ENCODE peak calls at places on chromosomes 1 and 21, in nine cellular contexts. One of them, this sample, is unnamed. For H3K4me1, the result is how much of the 10 kb centered on the place peaks cover.

GRCh38 chr21:17712887-17713286 is 100.2 kb upstream of the BTG3 start:
- DNase-seq in A549: no peak
- DNase-seq in prostate gland: no peak
- DNase-seq in thoracic aorta: no peak
- DNase-seq in body of pancreas: no peak
- DNase-seq in HepG2: no peak
- DNase-seq in GM23248: no peak
- DNase-seq in CD8-positive, alpha-beta T cell: no peak
- DNase-seq in upper lobe of right lung: no peak
- DNase-seq in this sample: no peak

GRCh38 chr1:54377040-54377691 is 29.0 kb downstream of the SSBP3 start:
- DNase-seq in A549: no peak
- DNase-seq in prostate gland: no peak
- DNase-seq in thoracic aorta: no peak
- DNase-seq in body of pancreas: peak
- DNase-seq in HepG2: no peak
- DNase-seq in GM23248: peak
- DNase-seq in CD8-positive, alpha-beta T cell: no peak
- DNase-seq in upper lobe of right lung: peak
- DNase-seq in this sample: no peak

GRCh38 chr1:235357485-235358378 is 9.5 kb upstream of the TBCE start:
- DNase-seq in A549: no peak
- DNase-seq in prostate gland: no peak
- DNase-seq in thoracic aorta: no peak
- DNase-seq in body of pancreas: no peak
- DNase-seq in HepG2: no peak
- DNase-seq in GM23248: no peak
- DNase-seq in CD8-positive, alpha-beta T cell: no peak
- DNase-seq in upper lobe of right lung: no peak
- DNase-seq in this sample: peak

GRCh38 chr1:214178102-214178501 is 102.9 kb upstream of the SMYD2 start:
- DNase-seq in A549: no peak
- DNase-seq in prostate gland: no peak
- DNase-seq in thoracic aorta: no peak
- DNase-seq in body of pancreas: no peak
- DNase-seq in HepG2: no peak
- DNase-seq in GM23248: no peak
- DNase-seq in CD8-positive, alpha-beta T cell: no peak
- DNase-seq in upper lobe of right lung: no peak
- DNase-seq in this sample: no peak

GRCh38 chr1:41360074-41361027 is 883 bp upstream of the FOXO6 start:
- DNase-seq in A549: peak
- DNase-seq in prostate gland: no peak
- DNase-seq in thoracic aorta: no peak
- DNase-seq in body of pancreas: no peak
- DNase-seq in HepG2: no peak
- DNase-seq in GM23248: no peak
- DNase-seq in CD8-positive, alpha-beta T cell: no peak
- DNase-seq in upper lobe of right lung: peak
- DNase-seq in this sample: peak

GRCh38 chr1:85398391-85399064 is 66.4 kb downstream of the DDAH1 start:
- DNase-seq in A549: peak
- DNase-seq in prostate gland: no peak
- DNase-seq in thoracic aorta: no peak
- DNase-seq in body of pancreas: no peak
- DNase-seq in HepG2: no peak
- DNase-seq in GM23248: peak
- DNase-seq in CD8-positive, alpha-beta T cell: no peak
- DNase-seq in upper lobe of right lung: no peak
- DNase-seq in this sample: no peak

GRCh38 chr1:229124471-229125198 is 146.3 kb upstream of the RAB4A start:
- DNase-seq in A549: no peak
- DNase-seq in prostate gland: no peak
- DNase-seq in thoracic aorta: no peak
- DNase-seq in body of pancreas: peak
- DNase-seq in HepG2: peak
- DNase-seq in GM23248: no peak
- DNase-seq in CD8-positive, alpha-beta T cell: no peak
- DNase-seq in upper lobe of right lung: no peak
- DNase-seq in this sample: no peak

GRCh38 chr1:87330201-87330953 is 1.7 kb downstream of the LMO4 start:
- DNase-seq in A549: no peak
- DNase-seq in prostate gland: no peak
- DNase-seq in thoracic aorta: no peak
- DNase-seq in body of pancreas: peak
- DNase-seq in HepG2: no peak
- DNase-seq in GM23248: peak
- DNase-seq in CD8-positive, alpha-beta T cell: no peak
- DNase-seq in upper lobe of right lung: no peak
- DNase-seq in this sample: peak

GRCh38 chr1:236288620-236288976 is 6.8 kb upstream of the ERO1B start:
- DNase-seq in A549: no peak
- DNase-seq in prostate gland: no peak
- DNase-seq in thoracic aorta: no peak
- DNase-seq in body of pancreas: no peak
- DNase-seq in HepG2: no peak
- DNase-seq in GM23248: no peak
- DNase-seq in CD8-positive, alpha-beta T cell: no peak
- DNase-seq in upper lobe of right lung: no peak
- DNase-seq in this sample: no peak

GRCh38 chr1:111474106-111474505 is 322 bp downstream of the C1orf162 start:
- DNase-seq in A549: no peak
- DNase-seq in prostate gland: no peak
- DNase-seq in thoracic aorta: no peak
- DNase-seq in body of pancreas: no peak
- DNase-seq in HepG2: no peak
- DNase-seq in GM23248: no peak
- DNase-seq in CD8-positive, alpha-beta T cell: no peak
- DNase-seq in upper lobe of right lung: no peak
- DNase-seq in this sample: no peak

GRCh38 chr1:111469539-111469938 is 4.2 kb upstream of the C1orf162 start:
- DNase-seq in A549: no peak
- DNase-seq in prostate gland: no peak
- DNase-seq in thoracic aorta: no peak
- DNase-seq in body of pancreas: no peak
- DNase-seq in HepG2: no peak
- DNase-seq in GM23248: no peak
- DNase-seq in CD8-positive, alpha-beta T cell: no peak
- DNase-seq in upper lobe of right lung: no peak
- DNase-seq in this sample: no peak

GRCh38 chr1:111468717-111469100 is 5.1 kb upstream of the C1orf162 start:
- DNase-seq in A549: no peak
- DNase-seq in prostate gland: no peak
- DNase-seq in thoracic aorta: no peak
- DNase-seq in body of pancreas: no peak
- DNase-seq in HepG2: no peak
- DNase-seq in GM23248: no peak
- DNase-seq in CD8-positive, alpha-beta T cell: no peak
- DNase-seq in upper lobe of right lung: no peak
- DNase-seq in this sample: no peak

GRCh38 chr1:111471012-111471411 is 2.8 kb upstream of the C1orf162 start:
- DNase-seq in A549: no peak
- DNase-seq in prostate gland: no peak
- DNase-seq in thoracic aorta: no peak
- DNase-seq in body of pancreas: peak
- DNase-seq in HepG2: no peak
- DNase-seq in GM23248: no peak
- DNase-seq in CD8-positive, alpha-beta T cell: peak
- DNase-seq in upper lobe of right lung: peak
- DNase-seq in this sample: no peak

GRCh38 chr1:111471538-111471937 is 2.2 kb upstream of the C1orf162 start:
- DNase-seq in A549: no peak
- DNase-seq in prostate gland: no peak
- DNase-seq in thoracic aorta: no peak
- DNase-seq in body of pancreas: no peak
- DNase-seq in HepG2: no peak
- DNase-seq in GM23248: no peak
- DNase-seq in CD8-positive, alpha-beta T cell: no peak
- DNase-seq in upper lobe of right lung: no peak
- DNase-seq in this sample: no peak
- H3K4me1 ChIP-seq in A549: under half
- H3K4me1 ChIP-seq in prostate gland: under half
- H3K4me1 ChIP-seq in thoracic aorta: under half
- H3K4me1 ChIP-seq in body of pancreas: under half
- H3K4me1 ChIP-seq in HepG2: under half
- H3K4me1 ChIP-seq in GM23248: under half
- H3K4me1 ChIP-seq in CD8-positive, alpha-beta T cell: half or more
- H3K4me1 ChIP-seq in upper lobe of right lung: under half
- H3K4me1 ChIP-seq in this sample: under half

GRCh38 chr1:46804027-46804889 is 5.4 kb downstream of the CYP4B1 start:
- DNase-seq in A549: no peak
- DNase-seq in prostate gland: no peak
- DNase-seq in thoracic aorta: no peak
- DNase-seq in body of pancreas: no peak
- DNase-seq in HepG2: no peak
- DNase-seq in GM23248: no peak
- DNase-seq in CD8-positive, alpha-beta T cell: no peak
- DNase-seq in upper lobe of right lung: no peak
- DNase-seq in this sample: no peak

GRCh38 chr1:46802081-46802480 is 3.2 kb downstream of the CYP4B1 start:
- DNase-seq in A549: no peak
- DNase-seq in prostate gland: no peak
- DNase-seq in thoracic aorta: no peak
- DNase-seq in body of pancreas: no peak
- DNase-seq in HepG2: no peak
- DNase-seq in GM23248: no peak
- DNase-seq in CD8-positive, alpha-beta T cell: no peak
- DNase-seq in upper lobe of right lung: no peak
- DNase-seq in this sample: no peak

GRCh38 chr1:46801323-46802055 is 2.6 kb downstream of the CYP4B1 start:
- DNase-seq in A549: no peak
- DNase-seq in prostate gland: no peak
- DNase-seq in thoracic aorta: no peak
- DNase-seq in body of pancreas: no peak
- DNase-seq in HepG2: no peak
- DNase-seq in GM23248: no peak
- DNase-seq in CD8-positive, alpha-beta T cell: no peak
- DNase-seq in upper lobe of right lung: no peak
- DNase-seq in this sample: no peak

GRCh38 chr1:46804926-46805325 is 6.1 kb downstream of the CYP4B1 start:
- DNase-seq in A549: no peak
- DNase-seq in prostate gland: no peak
- DNase-seq in thoracic aorta: no peak
- DNase-seq in body of pancreas: no peak
- DNase-seq in HepG2: no peak
- DNase-seq in GM23248: no peak
- DNase-seq in CD8-positive, alpha-beta T cell: no peak
- DNase-seq in upper lobe of right lung: no peak
- DNase-seq in this sample: no peak

DNA sequence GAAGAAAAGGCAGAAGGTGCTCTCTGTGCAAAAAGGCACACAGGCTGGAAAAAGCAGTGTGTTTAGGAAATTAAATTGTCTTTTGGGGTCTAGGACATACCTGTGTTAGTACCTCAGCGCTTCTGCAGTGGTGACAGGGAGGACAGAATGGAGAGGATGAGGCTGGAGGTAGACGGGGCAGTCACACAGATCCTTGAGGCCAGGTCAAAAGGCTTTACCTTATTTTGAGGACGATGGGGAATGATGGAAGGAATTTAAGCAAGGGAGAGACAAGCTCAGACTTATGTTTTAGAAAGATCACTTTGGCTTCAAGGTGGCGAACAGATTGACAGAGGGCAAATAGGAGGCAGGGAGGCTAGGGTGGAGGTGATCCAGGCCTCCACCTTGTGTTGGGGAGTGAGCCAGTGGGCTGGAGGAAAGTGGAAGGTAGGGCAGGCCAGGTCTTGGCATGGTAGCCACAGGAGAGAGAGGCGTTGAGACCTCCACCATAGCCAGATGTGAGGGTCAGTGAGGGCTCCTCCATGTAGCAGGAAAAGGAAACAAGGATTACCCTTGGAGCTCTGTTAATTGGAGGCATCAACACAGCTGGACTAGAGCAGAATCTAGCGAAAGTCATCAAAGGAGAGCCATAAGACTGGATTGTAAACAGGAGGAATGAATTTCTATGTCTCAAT is 4.2 kb downstream of the CYP4B1 start:
- DNase-seq in A549: no peak
- DNase-seq in prostate gland: no peak
- DNase-seq in thoracic aorta: no peak
- DNase-seq in body of pancreas: no peak
- DNase-seq in HepG2: no peak
- DNase-seq in GM23248: no peak
- DNase-seq in CD8-positive, alpha-beta T cell: no peak
- DNase-seq in upper lobe of right lung: no peak
- DNase-seq in this sample: no peak
- H3K4me1 ChIP-seq in A549: under half
- H3K4me1 ChIP-seq in prostate gland: under half
- H3K4me1 ChIP-seq in thoracic aorta: under half
- H3K4me1 ChIP-seq in body of pancreas: under half
- H3K4me1 ChIP-seq in HepG2: under half
- H3K4me1 ChIP-seq in GM23248: under half
- H3K4me1 ChIP-seq in CD8-positive, alpha-beta T cell: under half
- H3K4me1 ChIP-seq in upper lobe of right lung: under half
- H3K4me1 ChIP-seq in this sample: under half

DNA sequence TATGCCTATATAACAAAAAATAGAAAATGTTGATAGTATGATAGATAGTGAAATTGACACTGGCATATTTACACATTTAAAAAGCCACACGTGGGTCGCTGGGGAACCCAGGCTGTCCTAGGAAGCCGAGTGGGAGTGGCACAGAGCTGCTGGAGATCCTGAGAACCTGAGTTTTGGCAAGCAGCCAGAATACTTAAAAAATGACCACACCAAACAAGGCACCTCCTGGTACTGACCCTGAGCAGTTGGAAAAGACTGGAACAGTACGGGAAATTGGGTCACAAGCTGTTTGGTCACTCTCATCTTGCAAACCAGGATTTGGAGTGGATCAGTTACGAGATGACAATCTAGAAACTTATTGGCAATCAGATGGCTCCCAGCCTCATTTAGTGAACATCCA is 111.5 kb downstream of the ZFYVE9 start:
- DNase-seq in A549: no peak
- DNase-seq in prostate gland: no peak
- DNase-seq in thoracic aorta: no peak
- DNase-seq in body of pancreas: no peak
- DNase-seq in HepG2: no peak
- DNase-seq in GM23248: no peak
- DNase-seq in CD8-positive, alpha-beta T cell: no peak
- DNase-seq in upper lobe of right lung: no peak
- DNase-seq in this sample: no peak
- H3K4me1 ChIP-seq in A549: under half
- H3K4me1 ChIP-seq in prostate gland: under half
- H3K4me1 ChIP-seq in thoracic aorta: under half
- H3K4me1 ChIP-seq in body of pancreas: under half
- H3K4me1 ChIP-seq in HepG2: under half
- H3K4me1 ChIP-seq in GM23248: under half
- H3K4me1 ChIP-seq in CD8-positive, alpha-beta T cell: under half
- H3K4me1 ChIP-seq in upper lobe of right lung: under half
- H3K4me1 ChIP-seq in this sample: under half

DNA sequence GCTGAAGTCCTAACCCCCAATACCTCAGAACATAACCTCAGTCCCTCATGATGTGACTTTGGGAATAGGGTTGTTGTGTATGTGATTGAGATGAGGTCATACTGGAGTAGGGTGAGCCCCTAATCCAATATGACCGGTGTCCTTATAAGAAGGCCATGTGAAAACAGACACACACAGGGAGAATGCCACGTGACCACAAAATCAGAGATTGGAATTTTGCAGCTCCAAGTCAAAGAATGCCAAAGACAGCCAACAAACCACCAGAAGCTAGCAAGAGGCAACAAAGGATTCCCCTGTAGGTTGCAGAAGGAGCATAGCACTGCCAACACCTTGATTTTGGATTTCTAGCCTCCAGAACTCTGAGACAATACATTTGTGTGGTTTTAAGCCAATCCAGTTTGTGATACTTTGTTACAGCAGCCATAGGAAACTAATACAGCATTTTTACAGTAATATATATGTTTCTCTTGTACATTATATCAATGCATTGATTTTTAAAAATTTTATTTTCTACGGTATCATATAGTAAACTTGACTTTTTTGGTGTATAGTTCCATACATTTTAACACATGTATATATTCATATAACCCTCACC is 5.4 kb downstream of the ZSWIM5 start:
- DNase-seq in A549: no peak
- DNase-seq in prostate gland: no peak
- DNase-seq in thoracic aorta: no peak
- DNase-seq in body of pancreas: no peak
- DNase-seq in HepG2: peak
- DNase-seq in GM23248: no peak
- DNase-seq in CD8-positive, alpha-beta T cell: no peak
- DNase-seq in upper lobe of right lung: no peak
- DNase-seq in this sample: peak
- H3K4me1 ChIP-seq in A549: under half
- H3K4me1 ChIP-seq in prostate gland: under half
- H3K4me1 ChIP-seq in thoracic aorta: under half
- H3K4me1 ChIP-seq in body of pancreas: under half
- H3K4me1 ChIP-seq in HepG2: half or more
- H3K4me1 ChIP-seq in GM23248: under half
- H3K4me1 ChIP-seq in CD8-positive, alpha-beta T cell: under half
- H3K4me1 ChIP-seq in upper lobe of right lung: under half
- H3K4me1 ChIP-seq in this sample: under half

This sample was measured in SJCRH30.